ENCODE peak calls at places on chromosomes 13 and 19, in four cellular contexts. S is stimulated activated CD8-positive, alpha-beta memory T cell treated with anti-CD3 and anti-CD28 coated beads, Interleukin-4, amount 100 ng/mL, for 24 hours; N is GM18507; C is NCI-H2171. R is an unnamed sample.

GRCh38 chr19:1942078-1942933 is 1.3 kb downstream of the CSNK1G2 start:
- DNase-seq in C (peak; percentile 32), S (peak; percentile 62), N (no peak), R (peak; percentile 66)

GRCh38 chr19:16458391-16459128 is 13.2 kb downstream of the EPS15L1 start:
- DNase-seq in S (no peak), C (no peak), N (no peak), R (no peak)

GRCh38 chr13:105428816-105429215 is 1106.6 kb downstream of the EFNB2 start:
- DNase-seq in N (no peak), S (no peak), C (no peak), R (no peak)

GRCh38 chr19:39802958-39803357 is 24.3 kb downstream of the LEUTX start:
- DNase-seq in N (no peak), C (peak; percentile 56), S (no peak), R (no peak)

GRCh38 chr13:105847532-105848295 is 687.7 kb downstream of the EFNB2 start:
- DNase-seq in S (no peak), N (no peak), C (peak; percentile 50), R (peak; percentile 71)

GRCh38 chr13:98809345-98809777 is 56.9 kb upstream of the SLC15A1 start:
- DNase-seq in C (no peak), S (no peak), N (no peak), R (no peak)

GRCh38 chr19:7677664-7678311 is 898 bp downstream of the MCEMP1 start:
- DNase-seq in C (no peak), N (no peak), S (no peak), R (no peak)

GRCh38 chr19:29896790-29897189 is 45.2 kb upstream of the URI1 start:
- DNase-seq in C (no peak), S (no peak), N (no peak), R (no peak)